ENCODE peak calls at places on chromosomes 6 and 20, in four cellular contexts. H, F, D and S are unnamed samples.

GRCh38 chr20:24701668-24702067 is 232.2 kb downstream of the SYNDIG1 start:
- DNase-seq in H (no peak), F (no peak), D (no peak), S (no peak)

GRCh38 chr20:12166053-12166717 is 248.5 kb downstream of the BTBD3 start:
- DNase-seq in H (no peak), F (no peak), D (no peak), S (no peak)

GRCh38 chr20:39036011-39036410 is 73.9 kb downstream of the DHX35 start:
- DNase-seq in H (no peak), F (no peak), D (no peak), S (no peak)

GRCh38 chr20:46894579-46894958 is at the start of gene EYA2:
- DNase-seq in H (no peak), F (no peak), D (no peak), S (no peak)

GRCh38 chr6:7201444-7201731 is 93.6 kb downstream of the RREB1 start:
- DNase-seq in H (no peak), F (no peak), D (no peak), S (peak; percentile 48)

GRCh38 chr6:121849477-121849876 is 414.0 kb downstream of the GJA1 start:
- DNase-seq in H (peak; percentile 88), F (no peak), D (peak; percentile 67), S (peak; percentile 54)

GRCh38 chr6:169959129-169960002 is 207.9 kb downstream of the ERMARD start:
- DNase-seq in H (peak; percentile 26), F (no peak), D (no peak), S (no peak)

GRCh38 chr6:14455442-14455841 is 337.9 kb downstream of the CD83 start:
- DNase-seq in H (no peak), F (no peak), D (no peak), S (no peak)

GRCh38 chr20:36614781-36615557 is 9.4 kb downstream of the RAB5IF start:
- DNase-seq in H (no peak), F (no peak), D (no peak), S (no peak)

GRCh38 chr6:155325700-155326516 is 11.6 kb upstream of the TFB1M start:
- DNase-seq in H (no peak), F (no peak), D (peak; percentile 35), S (no peak)

GRCh38 chr20:3871549-3872265 is 17.5 kb upstream of the PANK2 start:
- DNase-seq in H (no peak), F (no peak), D (peak; percentile 44), S (peak; percentile 24)

GRCh38 chr6:24357336-24358218 is at the start of gene DCDC2:
- DNase-seq in H (no peak), F (no peak), D (peak; percentile 87), S (no peak)

GRCh38 chr6:29424575-29424974 is 9.8 kb downstream of the OR12D1 start:
- DNase-seq in H (no peak), F (no peak), D (no peak), S (no peak)

GRCh38 chr20:25042531-25043498 is 15.1 kb downstream of the ACSS1 start:
- DNase-seq in H (no peak), F (peak; percentile 61), D (no peak), S (no peak)

GRCh38 chr6:166726193-166726592 is 99.1 kb upstream of the RPS6KA2 start:
- DNase-seq in H (no peak), F (no peak), D (no peak), S (no peak)

GRCh38 chr6:111061493-111061892 is 25.8 kb upstream of the SLC16A10 start:
- DNase-seq in H (no peak), F (no peak), D (no peak), S (no peak)

GRCh38 chr6:53065266-53066058 is at the start of gene FBXO9:
- DNase-seq in H (peak; percentile 66), F (no peak), D (peak; percentile 58), S (peak; percentile 83)

GRCh38 chr20:50689864-50690263 is 1.5 kb downstream of the RIPOR3 start:
- DNase-seq in H (no peak), F (no peak), D (no peak), S (no peak)

GRCh38 chr6:147947521-147947920 is 395.1 kb upstream of the SASH1 start:
- DNase-seq in H (no peak), F (no peak), D (no peak), S (no peak)

GRCh38 chr6:134176283-134176975 is 124.0 kb upstream of the SLC2A12 start:
- DNase-seq in H (peak; percentile 62), F (no peak), D (no peak), S (no peak)

GRCh38 chr6:7777062-7777461 is 51.2 kb downstream of the BMP6 start:
- DNase-seq in H (no peak), F (no peak), D (peak; percentile 5), S (no peak)

GRCh38 chr6:142925575-142926110 is 19.3 kb downstream of the HIVEP2 start:
- DNase-seq in H (peak; percentile 50), F (no peak), D (peak; percentile 92), S (no peak)

GRCh38 chr20:63538204-63539091 is 1.3 kb upstream of the PTK6 start:
- DNase-seq in H (no peak), F (no peak), D (peak; percentile 67), S (peak; percentile 74)

GRCh38 chr20:17569616-17570346 is at the start of gene DSTN:
- DNase-seq in H (peak; percentile 95), F (peak; percentile 38), D (peak; percentile 90), S (peak; percentile 89)

GRCh38 chr6:56628105-56628504 is 14.6 kb downstream of the DST start:
- DNase-seq in H (no peak), F (no peak), D (no peak), S (no peak)

GRCh38 chr20:62156254-62156556 is 12.6 kb downstream of the SS18L1 start:
- DNase-seq in H (no peak), F (no peak), D (no peak), S (no peak)

DNA sequence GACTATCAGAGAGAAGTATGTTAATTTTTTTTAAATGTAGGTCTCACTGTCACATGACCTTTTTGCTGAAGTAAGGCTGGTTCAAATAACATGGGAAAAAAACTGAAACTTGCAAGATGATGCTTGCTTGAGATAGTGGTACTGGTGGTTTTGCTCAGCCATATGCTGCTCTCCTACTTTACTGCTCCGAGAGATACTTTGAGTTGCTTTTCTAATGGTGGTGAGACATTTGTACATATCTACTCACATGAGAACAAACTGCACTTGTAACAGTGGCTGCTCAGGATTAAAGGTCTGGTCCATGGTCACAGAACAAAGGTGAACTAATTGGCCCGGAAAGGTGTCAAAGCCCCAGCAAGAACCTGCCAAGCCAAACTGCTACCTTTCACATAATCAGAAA is 106.2 kb upstream of the BEND3 start:
- DNase-seq in H (no peak), F (no peak), D (no peak), S (no peak)
- TF ChIP-seq MYC in H (no peak), F (no peak), D (no peak), S (no peak)

DNA sequence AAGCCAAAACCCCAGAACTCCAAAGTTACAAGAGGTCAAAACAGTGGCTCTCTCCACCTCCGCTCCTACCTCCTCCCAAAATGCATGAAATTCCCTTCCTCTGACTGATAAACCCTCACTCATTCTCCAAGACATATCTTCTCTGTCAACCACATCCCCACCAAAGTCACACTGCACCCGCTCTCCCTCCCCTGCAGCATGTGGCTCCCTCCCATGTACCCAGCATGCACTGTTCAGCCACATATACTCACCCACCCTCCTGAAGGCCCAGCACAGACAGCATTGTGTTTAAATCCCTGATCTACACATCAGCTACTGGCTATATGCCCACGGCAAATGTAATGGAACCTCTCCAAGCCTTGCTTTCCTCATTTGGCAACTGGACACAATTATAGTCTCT is 5.5 kb upstream of the POU5F1 start:
- DNase-seq in H (no peak), F (no peak), D (no peak), S (peak; percentile 43)
- H3K36me3 ChIP-seq in H (no peaks in the 10 kb centered on the region), F (peaks cover 2% of the 10 kb centered on the region), D (peaks cover 16% of the 10 kb centered on the region), S (no peaks in the 10 kb centered on the region)

GRCh38 chr20:48661575-48662473 is 166.0 kb downstream of the PREX1 start:
- DNase-seq in H (no peak), F (no peak), D (no peak), S (no peak)

GRCh38 chr20:48658198-48658476 is 169.7 kb downstream of the PREX1 start:
- DNase-seq in H (no peak), F (no peak), D (no peak), S (no peak)

GRCh38 chr20:48658505-48658904 is 169.3 kb downstream of the PREX1 start:
- DNase-seq in H (no peak), F (no peak), D (no peak), S (no peak)

GRCh38 chr20:48660788-48661187 is 167.0 kb downstream of the PREX1 start:
- DNase-seq in H (no peak), F (no peak), D (no peak), S (no peak)

DNA sequence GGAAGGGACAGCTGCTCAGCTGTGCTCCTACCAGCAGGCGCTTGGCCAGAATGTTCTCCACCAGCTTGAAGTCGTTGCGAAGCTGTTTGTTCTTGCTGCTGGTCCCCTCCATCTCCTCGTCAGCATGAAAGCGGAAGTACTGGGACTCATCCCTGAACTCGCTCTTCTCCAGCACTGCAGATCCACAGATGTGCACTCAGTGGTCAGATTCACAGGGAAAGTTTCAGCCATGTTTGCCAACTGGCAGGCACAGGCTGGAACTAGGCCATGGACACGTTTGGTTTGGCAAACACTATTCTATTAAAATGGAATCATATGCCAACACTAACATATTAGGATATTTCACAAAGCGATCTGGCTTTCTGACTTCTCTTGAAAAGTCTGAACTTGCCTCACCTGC is 167.9 kb downstream of the PREX1 start:
- DNase-seq in H (peak; percentile 42), F (no peak), D (no peak), S (no peak)
- TF ChIP-seq MYC in H (no peak), F (no peak), D (no peak), S (no peak)

DNA sequence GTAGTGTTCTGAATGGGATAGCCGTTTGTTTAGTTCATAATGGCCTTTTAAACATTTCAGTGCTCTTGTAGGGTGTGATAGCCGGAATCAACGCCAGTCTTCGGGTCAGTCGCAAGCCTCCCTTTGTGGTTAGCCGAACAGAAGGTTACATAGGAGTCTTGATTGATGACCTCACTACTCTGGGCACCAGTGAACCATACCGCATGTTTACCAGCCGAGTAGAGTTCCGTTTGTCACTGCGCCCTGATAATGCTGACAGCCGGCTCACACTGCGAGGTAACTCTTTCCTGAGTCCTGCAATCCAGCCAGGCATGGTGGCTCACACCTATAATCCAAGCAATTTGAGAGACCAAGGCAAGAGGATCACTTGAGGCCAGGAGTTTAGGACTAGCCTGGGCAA is 20.4 kb downstream of the MTO1 start:
- DNase-seq in H (no peak), F (no peak), D (no peak), S (no peak)
- H3K36me3 ChIP-seq in H (peaks cover 23% of the 10 kb centered on the region), F (peaks cover 9% of the 10 kb centered on the region), D (peaks cover 22% of the 10 kb centered on the region), S (peaks cover 80% of the 10 kb centered on the region)